ENCODE peak calls at places on chromosome 2, in four cellular contexts. One of them, this sample, is unnamed.

GRCh38 chr2:240997141-240997855 is 1.1 kb upstream of the SNED1 start:
- DNase-seq in GM12865: no peak
- DNase-seq in effector memory CD4-positive, alpha-beta T cell: no peak
- DNase-seq in LoVo: no peak
- DNase-seq in this sample: no peak

GRCh38 chr2:29657674-29658073 is 263.7 kb downstream of the ALK start:
- DNase-seq in LoVo: no peak
- DNase-seq in effector memory CD4-positive, alpha-beta T cell: no peak
- DNase-seq in GM12865: no peak
- DNase-seq in this sample: no peak

GRCh38 chr2:231129216-231129615 is 4.4 kb upstream of the HTR2B start:
- DNase-seq in LoVo: no peak
- DNase-seq in effector memory CD4-positive, alpha-beta T cell: no peak
- DNase-seq in GM12865: no peak
- DNase-seq in this sample: no peak

GRCh38 chr2:62461707-62462106 is 44.3 kb downstream of the TMEM17 start:
- DNase-seq in GM12865: no peak
- DNase-seq in effector memory CD4-positive, alpha-beta T cell: no peak
- DNase-seq in LoVo: peak; percentile 11
- DNase-seq in this sample: peak; percentile 23

GRCh38 chr2:126700677-126701076 is 44.7 kb downstream of the GYPC start:
- DNase-seq in GM12865: no peak
- DNase-seq in LoVo: no peak
- DNase-seq in effector memory CD4-positive, alpha-beta T cell: no peak
- DNase-seq in this sample: no peak

GRCh38 chr2:20403693-20404381 is 43.0 kb upstream of the RHOB start:
- DNase-seq in LoVo: no peak
- DNase-seq in effector memory CD4-positive, alpha-beta T cell: no peak
- DNase-seq in GM12865: no peak
- DNase-seq in this sample: no peak

GRCh38 chr2:128562471-128563347 is 244.0 kb upstream of the HS6ST1 start:
- DNase-seq in LoVo: no peak
- DNase-seq in effector memory CD4-positive, alpha-beta T cell: no peak
- DNase-seq in GM12865: no peak
- DNase-seq in this sample: no peak

GRCh38 chr2:218400167-218400929 is 680 bp downstream of the CTDSP1 start:
- DNase-seq in LoVo: no peak
- DNase-seq in GM12865: no peak
- DNase-seq in effector memory CD4-positive, alpha-beta T cell: peak; percentile 15
- DNase-seq in this sample: peak; percentile 61

GRCh38 chr2:75221872-75222271 is 22.6 kb upstream of the TACR1 start:
- DNase-seq in GM12865: no peak
- DNase-seq in effector memory CD4-positive, alpha-beta T cell: no peak
- DNase-seq in LoVo: no peak
- DNase-seq in this sample: no peak

GRCh38 chr2:768484-768883 is 91.3 kb upstream of the TMEM18 start:
- DNase-seq in GM12865: no peak
- DNase-seq in LoVo: no peak
- DNase-seq in effector memory CD4-positive, alpha-beta T cell: no peak
- DNase-seq in this sample: no peak

GRCh38 chr2:197010200-197011020 is 83.9 kb upstream of the PGAP1 start:
- DNase-seq in LoVo: no peak
- DNase-seq in GM12865: no peak
- DNase-seq in effector memory CD4-positive, alpha-beta T cell: no peak
- DNase-seq in this sample: no peak

GRCh38 chr2:68692511-68692910 is 42.1 kb upstream of the ARHGAP25 start:
- DNase-seq in effector memory CD4-positive, alpha-beta T cell: no peak
- DNase-seq in LoVo: no peak
- DNase-seq in GM12865: no peak
- DNase-seq in this sample: no peak

GRCh38 chr2:201854221-201854801 is 48.0 kb downstream of the CDK15 start:
- DNase-seq in GM12865: no peak
- DNase-seq in effector memory CD4-positive, alpha-beta T cell: no peak
- DNase-seq in LoVo: peak; percentile 37
- DNase-seq in this sample: no peak

GRCh38 chr2:39127973-39128372 is 7.1 kb upstream of the SOS1 start:
- DNase-seq in effector memory CD4-positive, alpha-beta T cell: no peak
- DNase-seq in LoVo: no peak
- DNase-seq in GM12865: peak; percentile 93
- DNase-seq in this sample: no peak

GRCh38 chr2:11558206-11558886 is 24.5 kb downstream of the GREB1 start:
- DNase-seq in effector memory CD4-positive, alpha-beta T cell: no peak
- DNase-seq in LoVo: no peak
- DNase-seq in GM12865: no peak
- DNase-seq in this sample: no peak

GRCh38 chr2:233355916-233356315 is 1.6 kb downstream of the DGKD start:
- DNase-seq in effector memory CD4-positive, alpha-beta T cell: no peak
- DNase-seq in LoVo: no peak
- DNase-seq in GM12865: no peak
- DNase-seq in this sample: peak; percentile 27

GRCh38 chr2:56286936-56287335 is 103.1 kb downstream of the CCDC85A start:
- DNase-seq in LoVo: no peak
- DNase-seq in effector memory CD4-positive, alpha-beta T cell: no peak
- DNase-seq in GM12865: no peak
- DNase-seq in this sample: no peak

GRCh38 chr2:235105821-235106359 is 154.1 kb downstream of the SH3BP4 start:
- DNase-seq in LoVo: no peak
- DNase-seq in effector memory CD4-positive, alpha-beta T cell: no peak
- DNase-seq in GM12865: no peak
- DNase-seq in this sample: peak; percentile 49

GRCh38 chr2:136281281-136282117 is 163.6 kb upstream of the CXCR4 start:
- DNase-seq in GM12865: peak; percentile 58
- DNase-seq in LoVo: no peak
- DNase-seq in effector memory CD4-positive, alpha-beta T cell: peak; percentile 62
- DNase-seq in this sample: no peak

GRCh38 chr2:146128216-146128615 is 1608.3 kb upstream of the ZEB2 start:
- DNase-seq in LoVo: no peak
- DNase-seq in GM12865: no peak
- DNase-seq in effector memory CD4-positive, alpha-beta T cell: no peak
- DNase-seq in this sample: no peak

GRCh38 chr2:42095923-42096408 is 48.1 kb downstream of the PKDCC start:
- DNase-seq in LoVo: peak; percentile 75
- DNase-seq in GM12865: peak; percentile 83
- DNase-seq in effector memory CD4-positive, alpha-beta T cell: peak; percentile 53
- DNase-seq in this sample: peak; percentile 78

GRCh38 chr2:68203587-68203986 is 45.9 kb downstream of the PNO1 start:
- DNase-seq in LoVo: no peak
- DNase-seq in effector memory CD4-positive, alpha-beta T cell: no peak
- DNase-seq in GM12865: peak; percentile 90
- DNase-seq in this sample: no peak

GRCh38 chr2:148675708-148676107 is 31.2 kb downstream of the EPC2 start:
- DNase-seq in effector memory CD4-positive, alpha-beta T cell: no peak
- DNase-seq in GM12865: no peak
- DNase-seq in LoVo: no peak
- DNase-seq in this sample: no peak

GRCh38 chr2:222794585-222795579 is 66.0 kb upstream of the ACSL3 start:
- DNase-seq in effector memory CD4-positive, alpha-beta T cell: no peak
- DNase-seq in GM12865: no peak
- DNase-seq in LoVo: no peak
- DNase-seq in this sample: no peak

GRCh38 chr2:30235008-30235655 is 3.8 kb downstream of the LBH start:
- DNase-seq in effector memory CD4-positive, alpha-beta T cell: peak; percentile 29
- DNase-seq in GM12865: no peak
- DNase-seq in LoVo: no peak
- DNase-seq in this sample: no peak

GRCh38 chr2:111029135-111029927 is 91.4 kb upstream of the BCL2L11 start:
- DNase-seq in LoVo: peak; percentile 42
- DNase-seq in effector memory CD4-positive, alpha-beta T cell: no peak
- DNase-seq in GM12865: no peak
- DNase-seq in this sample: peak; percentile 68

GRCh38 chr2:217551229-217551909 is 451.4 kb downstream of the TNS1 start:
- DNase-seq in effector memory CD4-positive, alpha-beta T cell: no peak
- DNase-seq in LoVo: peak; percentile 34
- DNase-seq in GM12865: no peak
- DNase-seq in this sample: no peak

GRCh38 chr2:70643715-70644114 is 90.1 kb upstream of the TGFA start:
- DNase-seq in GM12865: peak; percentile 20
- DNase-seq in effector memory CD4-positive, alpha-beta T cell: no peak
- DNase-seq in LoVo: no peak
- DNase-seq in this sample: peak; percentile 43

GRCh38 chr2:16022548-16023240 is 82.3 kb downstream of the MYCN start:
- DNase-seq in effector memory CD4-positive, alpha-beta T cell: no peak
- DNase-seq in GM12865: no peak
- DNase-seq in LoVo: no peak
- DNase-seq in this sample: no peak

This sample was measured in small intestine.